ENCODE peak calls at places on chromosomes 16 and 17, in four cellular contexts. V, L, R and H are unnamed samples.

GRCh38 chr17:57832711-57833596 is 16.9 kb downstream of the MRPS23 start:
- DNase-seq in V (peak; percentile 73), L (peak; percentile 80), R (peak; percentile 57), H (peak; percentile 52)

GRCh38 chr17:45092932-45093430 is 31.9 kb downstream of the NMT1 start:
- DNase-seq in V (no peak), L (peak; percentile 91), R (peak; percentile 96), H (peak; percentile 85)

GRCh38 chr16:47211218-47211617 is 67.5 kb upstream of the NETO2 start:
- DNase-seq in V (no peak), L (no peak), R (no peak), H (no peak)

GRCh38 chr16:19143241-19143640 is 24.8 kb upstream of the SYT17 start:
- DNase-seq in V (no peak), L (no peak), R (no peak), H (no peak)

GRCh38 chr16:65537336-65537735 is 415.5 kb upstream of the CDH11 start:
- DNase-seq in V (no peak), L (no peak), R (no peak), H (no peak)

GRCh38 chr17:71163121-71163812 is 957.6 kb upstream of the SOX9 start:
- DNase-seq in V (no peak), L (no peak), R (peak; percentile 83), H (peak; percentile 58)

GRCh38 chr17:65523411-65523810 is 38.0 kb downstream of the AXIN2 start:
- DNase-seq in V (no peak), L (no peak), R (no peak), H (no peak)

GRCh38 chr17:34637548-34638525 is 58.5 kb downstream of the TMEM132E start:
- DNase-seq in V (peak; percentile 83), L (peak; percentile 75), R (peak; percentile 19), H (peak; percentile 86)

GRCh38 chr16:24075929-24076716 is 180.0 kb upstream of the CACNG3 start:
- DNase-seq in V (peak; percentile 7), L (no peak), R (no peak), H (peak; percentile 26)

GRCh38 chr17:17408236-17408794 is 68.5 kb upstream of the MED9 start:
- DNase-seq in V (no peak), L (no peak), R (no peak), H (peak; percentile 2)

GRCh38 chr17:6279659-6280058 is 155.3 kb downstream of the AIPL1 start:
- DNase-seq in V (no peak), L (no peak), R (no peak), H (peak; percentile 55)

GRCh38 chr17:50511058-50511457 is 2.8 kb downstream of the MYCBPAP start:
- DNase-seq in V (no peak), L (no peak), R (no peak), H (peak; percentile 48)

GRCh38 chr16:24430937-24431760 is 108.2 kb upstream of the RBBP6 start:
- DNase-seq in V (no peak), L (no peak), R (no peak), H (no peak)